ENCODE peak calls at places on chromosomes 12 and 14, in four cellular contexts. I, G, S and B are unnamed samples.
A peak's percentile ranks its signal among the peaks of the same experiment; 100 is the strongest.

GRCh38 chr14:45198551-45198950 is 54.5 kb downstream of the MIS18BP1 start:
- DNase-seq in G (no peak), I (peak; percentile 41), S (no peak), B (no peak)

GRCh38 chr12:65868133-65868705 is 43.9 kb downstream of the HMGA2 start:
- DNase-seq in I (no peak), S (no peak), G (no peak), B (no peak)

GRCh38 chr14:31261859-31262739 is 54.5 kb upstream of the HECTD1 start:
- DNase-seq in G (no peak), I (peak; percentile 70), S (no peak), B (no peak)

GRCh38 chr12:22312336-22312735 is 22.2 kb downstream of the ST8SIA1 start:
- DNase-seq in G (no peak), S (no peak), I (no peak), B (no peak)

GRCh38 chr12:103737881-103738280 is 103.2 kb downstream of the NT5DC3 start:
- DNase-seq in I (no peak), S (no peak), G (no peak), B (no peak)

GRCh38 chr12:42446761-42447160 is 120.8 kb downstream of the PPHLN1 start:
- DNase-seq in S (no peak), I (peak; percentile 83), G (no peak), B (no peak)

GRCh38 chr14:91890291-91890749 is 23.0 kb upstream of the TC2N start:
- DNase-seq in I (no peak), S (no peak), G (no peak), B (peak; percentile 19)

GRCh38 chr12:92133795-92134637 is 11.6 kb downstream of the BTG1 start:
- DNase-seq in I (no peak), G (no peak), S (no peak), B (no peak)

GRCh38 chr12:23426328-23426727 is 523.1 kb downstream of the SOX5 start:
- DNase-seq in G (no peak), I (no peak), S (no peak), B (no peak)

GRCh38 chr14:68819260-68819691 is 26.4 kb upstream of the ZFP36L1 start:
- DNase-seq in I (peak; percentile 48), G (peak; percentile 46), S (peak; percentile 43), B (no peak)

GRCh38 chr12:13591488-13591887 is 389.9 kb downstream of the GRIN2B start:
- DNase-seq in I (no peak), G (no peak), S (no peak), B (no peak)

GRCh38 chr14:22658951-22659350 is 14.8 kb upstream of the OR6J1 start:
- DNase-seq in G (no peak), S (no peak), I (no peak), B (no peak)

GRCh38 chr14:30291216-30291615 is 267.7 kb upstream of the G2E3 start:
- DNase-seq in I (no peak), G (no peak), S (no peak), B (no peak)

GRCh38 chr14:104001003-104001402 is 58.7 kb upstream of the RD3L start:
- DNase-seq in I (peak; percentile 11), S (peak; percentile 6), G (peak; percentile 5), B (no peak)

GRCh38 chr14:104858811-104859426 is 6.1 kb upstream of the CEP170B start:
- DNase-seq in S (no peak), I (no peak), G (no peak), B (no peak)

GRCh38 chr12:57583008-57583831 is 7.8 kb upstream of the PIP4K2C start:
- DNase-seq in I (peak; percentile 84), G (peak; percentile 62), S (peak; percentile 53), B (peak; percentile 83)

GRCh38 chr14:101494826-101495225 is 66.5 kb upstream of the DIO3 start:
- DNase-seq in G (no peak), S (no peak), I (no peak), B (no peak)

GRCh38 chr12:32895688-32896437 is 714 bp downstream of the PKP2 start:
- DNase-seq in G (no peak), I (peak; percentile 63), S (no peak), B (no peak)

GRCh38 chr12:47636908-47637780 is 68.7 kb downstream of the RPAP3 start:
- DNase-seq in S (peak; percentile 17), G (peak; percentile 44), I (peak; percentile 79), B (peak; percentile 6)

GRCh38 chr12:42652048-42652447 is 62.5 kb upstream of the PRICKLE1 start:
- DNase-seq in S (no peak), I (no peak), G (no peak), B (no peak)

GRCh38 chr14:97603201-97603600 is 806.0 kb downstream of the VRK1 start:
- DNase-seq in S (peak; percentile 54), G (peak; percentile 39), I (no peak), B (peak; percentile 54)

GRCh38 chr12:9134981-9135628 is 19.4 kb upstream of the A2M start:
- DNase-seq in I (peak; percentile 22), G (no peak), S (no peak), B (no peak)

GRCh38 chr14:55580401-55581010 is 499 bp downstream of the KTN1 start:
- DNase-seq in S (peak; percentile 57), G (peak; percentile 59), I (peak; percentile 53), B (peak; percentile 74)

GRCh38 chr12:103748002-103748401 is 93.0 kb downstream of the NT5DC3 start:
- DNase-seq in I (no peak), G (no peak), S (no peak), B (no peak)

GRCh38 chr12:48000878-48001321 is 3.4 kb downstream of the COL2A1 start:
- DNase-seq in S (no peak), G (no peak), I (peak; percentile 77), B (no peak)

GRCh38 chr12:131944601-131945251 is 5.0 kb upstream of the EP400 start:
- DNase-seq in S (no peak), I (no peak), G (no peak), B (no peak)